ENCODE peak calls at places on chromosomes 16 and 17, in four cellular contexts. L, C, M and T are unnamed samples.

GRCh38 chr16:54242199-54242598 is 44.4 kb downstream of the IRX3 start:
- DNase-seq in M (no peak), C (peak), L (no peak), T (no peak)

GRCh38 chr17:51118330-51119195 is 2.1 kb downstream of the SPAG9 start:
- DNase-seq in L (peak), M (no peak), C (peak), T (no peak)

GRCh38 chr16:3792472-3793012 is 75.2 kb upstream of the TRAP1 start:
- DNase-seq in L (no peak), M (no peak), C (no peak), T (no peak)

GRCh38 chr16:30949655-30950515 is 1.0 kb downstream of the ORAI3 start:
- DNase-seq in C (peak), L (peak), M (peak), T (no peak)

GRCh38 chr16:10629592-10629963 is 49.2 kb upstream of the EMP2 start:
- DNase-seq in M (no peak), L (no peak), C (no peak), T (no peak)

GRCh38 chr16:52497067-52497816 is 49.7 kb downstream of the TOX3 start:
- DNase-seq in C (no peak), L (no peak), M (no peak), T (no peak)

GRCh38 chr17:71821512-71821911 is 299.3 kb upstream of the SOX9 start:
- DNase-seq in L (no peak), M (no peak), C (no peak), T (no peak)

GRCh38 chr16:8634991-8635736 is 13.7 kb downstream of the METTL22 start:
- DNase-seq in L (no peak), M (no peak), C (peak), T (no peak)

GRCh38 chr16:9072806-9073341 is 18.6 kb upstream of the HAPSTR1 start:
- DNase-seq in L (no peak), M (no peak), C (no peak), T (peak)

GRCh38 chr17:57924677-57925076 is 30.5 kb downstream of the CUEDC1 start:
- DNase-seq in M (no peak), C (no peak), L (peak), T (no peak)

GRCh38 chr17:36921131-36921851 is 16.0 kb upstream of the LHX1 start:
- DNase-seq in C (peak), M (no peak), L (no peak), T (no peak)

GRCh38 chr17:59154335-59154720 is 658 bp downstream of the SKA2 start:
- DNase-seq in M (peak), C (peak), L (peak), T (no peak)

GRCh38 chr16:30927789-30928378 is 4.5 kb downstream of the FBXL19 start:
- DNase-seq in L (peak), C (peak), M (peak), T (no peak)

GRCh38 chr17:81561494-81561885 is 9.3 kb upstream of the FAAP100 start:
- DNase-seq in C (no peak), L (no peak), M (no peak), T (no peak)

DNA sequence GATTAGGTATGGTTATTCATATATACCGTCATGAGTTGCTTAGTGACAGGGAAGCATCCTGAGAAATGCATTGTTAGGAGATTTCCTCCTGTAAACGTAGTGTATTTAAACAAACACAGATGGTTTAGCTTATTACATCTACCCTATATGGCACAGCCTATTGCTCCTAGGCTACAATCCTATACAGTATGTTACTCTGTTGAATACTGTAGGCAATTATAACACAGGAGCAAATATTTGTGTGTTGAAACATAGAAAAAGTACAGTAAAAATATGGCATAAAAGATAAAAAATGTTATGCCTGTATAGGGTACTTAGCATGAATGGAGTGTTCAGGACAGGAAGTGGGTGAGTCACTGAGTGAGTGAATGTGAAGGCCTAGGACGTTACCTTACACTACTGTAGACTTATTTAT is 157.7 kb downstream of the CDH11 start:
- DNase-seq in M (no peak), L (no peak), C (no peak), T (peak)
- H3K27ac ChIP-seq in M (no peak), L (no peak), C (no peak), T (no peak)

GRCh38 chr17:18332909-18333489 is 17.9 kb downstream of the SMCR8 start:
- DNase-seq in C (no peak), M (no peak), L (no peak), T (no peak)
- H3K27ac ChIP-seq in C (no peak), M (no peak), L (no peak), T (peak)

GRCh38 chr17:67260051-67260987 is 15.3 kb upstream of the HELZ start:
- DNase-seq in M (peak), C (peak), L (peak), T (no peak)

GRCh38 chr17:67253379-67253778 is 8.4 kb upstream of the HELZ start:
- DNase-seq in C (no peak), L (no peak), M (no peak), T (no peak)

GRCh38 chr17:67256075-67256732 is 11.2 kb upstream of the HELZ start:
- DNase-seq in L (no peak), C (no peak), M (no peak), T (no peak)

GRCh38 chr17:67262420-67262819 is 17.4 kb upstream of the HELZ start:
- DNase-seq in L (no peak), M (no peak), C (no peak), T (no peak)

DNA sequence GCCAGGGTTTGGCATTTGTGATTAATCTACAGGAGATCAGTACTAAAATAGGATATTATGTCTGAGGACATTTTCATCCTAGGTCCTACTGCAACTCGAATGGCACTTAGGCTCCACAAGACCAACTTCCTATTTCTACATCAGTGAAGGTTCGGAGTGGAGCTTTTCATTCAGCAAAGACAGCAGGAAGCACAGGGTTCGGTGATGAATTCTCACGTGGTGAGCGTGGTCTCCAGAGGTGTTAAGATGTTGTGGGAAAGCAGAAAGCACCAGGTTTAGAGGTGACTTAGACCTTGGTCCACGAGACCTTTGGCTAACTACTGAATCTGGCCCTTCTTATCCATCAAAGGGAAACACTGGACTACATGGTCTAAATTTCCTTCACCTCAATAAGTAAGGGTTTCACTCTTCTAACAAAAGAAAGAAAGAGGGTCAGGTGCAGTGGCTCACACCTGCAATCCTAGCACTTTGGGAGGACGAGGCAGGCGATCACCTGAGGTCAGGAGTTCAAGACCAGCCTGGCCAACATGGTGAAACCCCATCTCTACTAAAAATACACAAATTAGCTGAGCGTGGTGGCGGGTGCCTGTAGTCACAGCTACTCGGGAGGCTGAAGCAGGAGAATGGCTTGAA is 14.0 kb upstream of the HELZ start:
- DNase-seq in L (no peak), M (no peak), C (no peak), T (no peak)
- H3K27ac ChIP-seq in L (no peak), M (no peak), C (no peak), T (no peak)

GRCh38 chr17:17204635-17205231 is 1.4 kb downstream of the PLD6 start:
- DNase-seq in L (no peak), M (no peak), C (no peak), T (no peak)

GRCh38 chr17:17205368-17206148 is 575 bp downstream of the PLD6 start:
- DNase-seq in L (peak), M (peak), C (peak), T (no peak)

GRCh38 chr17:17206913-17207368 is 808 bp upstream of the PLD6 start:
- DNase-seq in M (no peak), C (no peak), L (no peak), T (no peak)

GRCh38 chr17:17206149-17206912 is at the start of gene PLD6:
- DNase-seq in C (peak), L (peak), M (peak), T (no peak)

DNA sequence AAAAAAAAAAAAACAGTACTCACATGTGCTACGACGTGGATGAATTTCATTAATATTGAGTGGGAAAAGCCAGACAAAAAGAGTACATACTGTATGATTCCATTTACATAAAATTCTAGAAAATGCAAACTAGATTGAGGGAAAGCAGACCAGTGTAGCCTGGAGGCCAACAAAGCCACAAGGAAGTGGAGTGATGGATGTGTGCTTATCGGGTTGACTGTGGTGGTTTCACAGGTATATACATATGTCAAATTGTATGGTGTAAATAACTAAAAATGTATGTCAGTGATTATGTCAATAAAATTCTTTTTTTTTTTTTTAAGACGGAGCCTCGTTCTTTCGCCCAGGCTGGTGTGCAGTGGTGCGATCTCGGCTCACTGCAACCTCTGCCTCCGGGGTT is 1.9 kb upstream of the PLD6 start:
- DNase-seq in L (no peak), C (no peak), M (no peak), T (no peak)
- H3K27ac ChIP-seq in L (no peak), C (no peak), M (peak), T (no peak)

GRCh38 chr16:119835-120234 is 18.6 kb downstream of the NPRL3 start:
- DNase-seq in C (no peak), M (no peak), L (no peak), T (no peak)

GRCh38 chr16:122342-122741 is 16.1 kb downstream of the NPRL3 start:
- DNase-seq in L (no peak), C (no peak), M (no peak), T (no peak)

GRCh38 chr16:118857-119256 is 19.6 kb downstream of the NPRL3 start:
- DNase-seq in C (no peak), L (no peak), M (no peak), T (no peak)

GRCh38 chr16:129075-129474 is 9.4 kb downstream of the NPRL3 start:
- DNase-seq in C (no peak), M (no peak), L (no peak), T (no peak)

GRCh38 chr16:123971-124370 is 14.5 kb downstream of the NPRL3 start:
- DNase-seq in C (no peak), L (no peak), M (no peak), T (no peak)
- H3K27ac ChIP-seq in C (no peak), L (no peak), M (no peak), T (no peak)

GRCh38 chr16:89099905-89100304 is 6.3 kb downstream of the ACSF3 start:
- DNase-seq in L (peak), C (no peak), M (no peak), T (no peak)

GRCh38 chr16:89100601-89101302 is 7.1 kb downstream of the ACSF3 start:
- DNase-seq in M (no peak), C (no peak), L (peak), T (no peak)

GRCh38 chr16:89096768-89097527 is 3.3 kb downstream of the ACSF3 start:
- DNase-seq in C (no peak), L (no peak), M (no peak), T (no peak)

GRCh38 chr16:89097528-89097846 is 3.8 kb downstream of the ACSF3 start:
- DNase-seq in C (no peak), M (no peak), L (peak), T (no peak)

DNA sequence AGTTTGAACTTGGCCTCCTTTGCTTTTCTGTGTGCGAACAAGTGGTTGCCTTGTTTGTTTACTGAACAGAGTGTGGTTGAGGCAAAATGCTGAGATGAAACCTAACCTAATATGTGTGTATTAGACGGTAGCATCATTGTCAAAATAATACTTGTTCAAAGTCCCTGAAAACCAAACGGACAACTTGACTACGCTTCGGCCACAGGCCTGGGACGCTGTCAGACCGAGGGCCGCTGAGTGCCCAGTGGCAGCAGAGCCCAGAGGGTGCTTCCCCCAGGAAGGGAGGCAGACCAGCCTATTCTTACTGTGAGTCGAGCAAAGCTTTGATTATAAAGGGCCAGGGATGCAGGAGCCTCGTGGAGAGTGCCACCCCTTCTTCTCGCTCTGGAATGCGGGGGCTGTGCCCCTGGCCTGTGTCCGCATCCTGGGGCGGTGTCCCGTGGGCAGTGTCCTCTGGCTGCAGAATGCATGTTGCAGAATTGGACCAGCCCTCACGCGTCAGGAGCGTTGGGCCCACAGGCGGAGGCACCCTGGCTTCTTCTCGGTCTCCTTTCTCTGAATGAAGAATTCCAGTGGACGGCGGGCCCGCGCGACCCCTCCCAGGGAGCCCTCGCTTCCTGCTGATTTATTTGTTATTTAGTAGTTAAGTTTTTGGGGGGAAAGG is 5.2 kb downstream of the ACSF3 start:
- DNase-seq in L (no peak), M (no peak), C (no peak), T (no peak)
- H3K27ac ChIP-seq in L (no peak), M (no peak), C (no peak), T (no peak)